ENCODE peak calls at places on chromosomes 13 and 19, in seven cellular contexts. Z, H, L, K, P, E and O are unnamed samples.

GRCh38 chr13:40484981-40485380 is 181.5 kb downstream of the FOXO1 start:
- DNase-seq in Z (no peak), E (no peak), K (no peak), P (no peak), H (no peak), L (no peak), O (no peak)

GRCh38 chr13:46378411-46378810 is 8.6 kb downstream of the RUBCNL start:
- DNase-seq in Z (no peak), H (no peak), P (no peak), E (no peak), L (no peak), K (no peak), O (no peak)

GRCh38 chr13:33184530-33184929 is 101.0 kb downstream of the STARD13 start:
- DNase-seq in L (no peak), Z (no peak), K (no peak), P (no peak), E (no peak), H (no peak), O (no peak)

GRCh38 chr19:5364674-5365073 is 24.1 kb upstream of the PTPRS start:
- DNase-seq in E (no peak), K (no peak), Z (no peak), L (no peak), H (no peak), P (no peak), O (no peak)

GRCh38 chr13:37338721-37339120 is 233.3 kb upstream of the CSNK1A1L start:
- DNase-seq in P (no peak), Z (no peak), L (no peak), E (no peak), K (no peak), H (no peak), O (no peak)

GRCh38 chr19:14400913-14401312 is 18.2 kb downstream of the DDX39A start:
- DNase-seq in Z (no peak), P (no peak), E (no peak), K (no peak), L (no peak), H (no peak), O (no peak)

GRCh38 chr13:41515491-41516139 is 58.3 kb downstream of the RGCC start:
- DNase-seq in L (no peak), H (no peak), Z (no peak), P (no peak), E (no peak), K (no peak), O (no peak)

GRCh38 chr13:33751151-33751550 is 66.8 kb upstream of the RFC3 start:
- DNase-seq in H (peak; percentile 75), P (no peak), K (no peak), Z (no peak), E (no peak), L (no peak), O (no peak)

DNA sequence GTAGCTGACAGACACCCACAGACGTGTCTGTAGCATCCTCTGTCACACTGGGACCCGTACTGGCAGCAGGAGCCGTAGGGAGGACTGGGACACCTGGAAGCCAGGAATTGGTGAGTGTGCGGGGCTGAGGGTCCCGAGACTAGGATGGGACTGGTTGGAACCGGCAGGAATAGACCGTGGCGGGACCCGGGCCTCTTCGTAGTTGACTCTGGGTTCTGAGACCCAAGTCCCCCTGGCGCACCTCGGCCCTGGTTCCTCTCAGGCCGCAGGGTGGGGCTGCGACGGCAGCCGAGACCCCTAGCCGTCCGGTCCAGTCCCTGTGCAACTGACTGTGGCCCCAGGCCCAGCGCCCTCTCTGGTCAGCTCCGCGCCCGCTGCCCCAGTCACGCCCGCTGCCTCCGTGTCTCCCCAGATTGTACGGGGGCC is 64.7 kb downstream of the ZNF823 start:
- DNase-seq in P (no peak), K (no peak), E (no peak), L (no peak), Z (no peak), H (peak; percentile 7), O (no peak)
- H3K4me3 ChIP-seq in P (peak overlapping the region; percentile 43), K (no peak overlapping the region), E (no peak overlapping the region), L (peak overlapping the region; percentile 46), Z (peak overlapping the region; percentile 48), H (peak overlapping the region; percentile 76), O (no peak overlapping the region)

GRCh38 chr13:79341202-79341601 is 64.9 kb downstream of the RBM26 start:
- DNase-seq in E (no peak), Z (no peak), K (no peak), H (no peak), L (no peak), P (no peak), O (no peak)

GRCh38 chr13:79336971-79337370 is 69.1 kb downstream of the RBM26 start:
- DNase-seq in P (no peak), Z (no peak), H (no peak), K (no peak), E (no peak), L (no peak), O (no peak)

GRCh38 chr13:79340490-79340889 is 65.6 kb downstream of the RBM26 start:
- DNase-seq in H (no peak), K (no peak), L (no peak), P (no peak), Z (no peak), E (no peak), O (no peak)

DNA sequence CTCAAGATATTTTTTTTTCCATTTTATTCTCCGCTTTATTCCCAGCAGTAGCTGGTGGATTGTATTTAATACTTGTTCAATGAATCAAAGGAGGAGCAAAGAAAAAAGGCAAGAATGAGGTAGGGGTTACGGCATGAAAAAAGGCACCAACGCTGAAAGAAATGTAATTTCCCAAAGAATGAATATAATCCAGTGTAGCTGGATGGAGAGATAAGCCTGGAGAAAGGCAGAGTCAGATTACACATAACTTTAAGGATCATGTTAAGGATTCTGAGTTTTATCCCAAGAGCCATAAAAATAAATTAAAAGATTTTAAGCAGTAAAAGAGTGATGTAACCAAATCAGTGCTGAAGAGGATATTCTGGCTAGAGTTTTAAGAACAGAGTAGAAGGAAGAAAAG is 67.7 kb downstream of the RBM26 start:
- DNase-seq in E (no peak), L (no peak), H (no peak), P (no peak), Z (no peak), K (no peak), O (no peak)
- H3K36me3 ChIP-seq in E (peaks cover 41% of the 10 kb centered on the region), L (peaks cover 68% of the 10 kb centered on the region), H (peaks cover 82% of the 10 kb centered on the region), P (no peaks in the 10 kb centered on the region), Z (no peaks in the 10 kb centered on the region), K (peaks cover 73% of the 10 kb centered on the region), O (peaks cover 11% of the 10 kb centered on the region)

DNA sequence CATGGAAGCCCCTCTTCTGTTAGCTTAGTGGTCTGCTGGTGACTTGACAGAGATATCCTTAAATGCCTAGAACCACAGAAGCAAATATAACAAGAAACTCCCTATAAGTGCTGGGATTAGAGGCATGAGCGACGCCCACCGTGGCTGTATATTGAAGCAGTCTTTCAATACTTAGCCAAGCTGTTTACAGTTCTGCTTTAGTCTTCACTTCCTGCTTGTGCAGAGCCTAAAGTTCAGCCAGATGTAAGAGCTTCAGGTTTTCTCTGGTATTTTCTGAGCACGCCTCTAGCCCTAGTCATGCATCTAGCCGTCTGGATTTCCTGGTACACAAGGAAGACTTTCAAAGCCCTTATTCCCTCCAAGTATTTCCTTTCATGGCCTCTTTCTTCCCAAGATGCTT is 28.5 kb downstream of the TRPM4 start:
- DNase-seq in L (no peak), H (no peak), Z (no peak), E (no peak), P (no peak), K (no peak), O (no peak)
- H3K4me3 ChIP-seq in L (no peak overlapping the region), H (no peak overlapping the region), Z (no peak overlapping the region), E (no peak overlapping the region), P (no peak overlapping the region), K (no peak overlapping the region), O (no peak overlapping the region)

GRCh38 chr19:39463403-39463802 is 17.2 kb upstream of the TIMM50 start:
- DNase-seq in K (no peak), P (no peak), L (no peak), E (no peak), H (no peak), Z (no peak), O (no peak)
- H3K36me3 ChIP-seq in K (peaks cover 80% of the 10 kb centered on the region), P (no peaks in the 10 kb centered on the region), L (peaks cover 79% of the 10 kb centered on the region), E (peaks cover 67% of the 10 kb centered on the region), H (peaks cover 25% of the 10 kb centered on the region), Z (no peaks in the 10 kb centered on the region), O (peaks cover 72% of the 10 kb centered on the region)

GRCh38 chr19:50419580-50420035 is 870 bp downstream of the SPIB start:
- DNase-seq in L (no peak), E (no peak), K (no peak), Z (peak; percentile 5), H (no peak), P (no peak), O (no peak)

GRCh38 chr19:50419022-50419579 is 363 bp downstream of the SPIB start:
- DNase-seq in K (no peak), H (no peak), P (no peak), Z (no peak), E (no peak), L (no peak), O (no peak)

GRCh38 chr19:50420127-50420526 is 1.4 kb downstream of the SPIB start:
- DNase-seq in H (no peak), E (no peak), Z (no peak), K (no peak), L (no peak), P (no peak), O (no peak)

GRCh38 chr19:50422397-50423278 is 3.9 kb downstream of the SPIB start:
- DNase-seq in L (no peak), H (no peak), E (no peak), Z (no peak), P (no peak), K (no peak), O (no peak)

DNA sequence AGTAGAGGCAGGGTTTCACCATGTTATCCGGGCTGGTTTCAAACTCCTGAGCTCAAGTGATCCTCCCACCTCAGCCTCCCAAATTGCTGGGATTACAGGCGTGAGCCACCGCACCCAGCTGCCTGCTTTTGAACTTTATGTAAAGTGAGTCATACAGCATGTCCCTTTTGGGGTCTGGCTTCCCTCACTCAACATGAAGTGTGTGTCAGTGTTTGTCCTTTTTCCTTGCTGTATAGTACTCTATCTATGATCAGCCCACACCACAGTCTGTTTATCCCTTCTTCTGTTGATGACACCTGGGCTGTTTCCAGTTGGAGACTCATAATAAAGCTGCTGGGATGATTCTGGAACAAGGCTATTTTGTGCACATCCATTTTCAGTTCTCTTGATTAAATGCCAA is 2.1 kb downstream of the SPIB start:
- DNase-seq in L (no peak), K (no peak), E (no peak), P (no peak), Z (no peak), H (no peak), O (no peak)
- H3K4me3 ChIP-seq in L (no peak overlapping the region), K (no peak overlapping the region), E (no peak overlapping the region), P (no peak overlapping the region), Z (no peak overlapping the region), H (no peak overlapping the region), O (no peak overlapping the region)

DNA sequence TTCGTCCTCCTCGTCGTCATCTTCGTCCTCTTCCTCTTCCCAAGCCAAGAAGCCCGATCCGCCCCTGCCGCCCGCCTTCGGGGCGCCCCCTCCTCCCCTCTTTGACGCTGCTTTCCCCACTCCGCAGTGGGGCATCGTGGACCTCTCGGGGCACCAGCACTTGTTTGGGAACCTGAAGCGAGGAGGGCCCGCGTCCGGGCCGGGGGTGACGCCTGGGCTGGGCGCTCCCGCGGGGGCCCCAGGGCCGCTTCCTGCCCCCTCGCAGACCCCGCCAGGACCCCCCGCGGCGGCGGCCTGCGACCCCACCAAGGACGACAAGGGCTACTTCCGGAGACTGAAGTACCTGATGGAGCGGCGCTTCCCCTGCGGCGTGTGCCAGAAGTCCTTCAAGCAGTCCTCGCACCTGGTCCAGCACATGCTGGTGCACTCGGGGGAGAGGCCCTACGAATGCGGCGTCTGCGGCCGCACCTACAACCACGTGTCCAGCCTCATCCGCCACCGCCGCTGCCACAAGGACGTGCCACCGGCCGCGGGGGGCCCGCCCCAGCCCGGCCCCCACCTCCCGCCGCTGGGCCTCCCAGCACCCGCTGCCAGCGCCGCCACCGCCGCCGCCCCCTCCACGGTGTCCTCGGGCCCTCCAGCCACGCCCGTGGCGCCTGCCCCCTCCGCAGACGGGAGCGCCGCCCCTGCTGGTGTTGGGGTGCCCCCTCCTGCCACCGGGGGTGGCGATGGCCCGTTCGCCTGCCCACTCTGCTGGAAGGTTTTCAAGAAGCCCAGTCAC is 8.7 kb downstream of the ZNF865 start:
- DNase-seq in E (no peak), L (no peak), P (no peak), H (no peak), Z (no peak), K (no peak), O (no peak)
- H3K36me3 ChIP-seq in E (no peaks in the 10 kb centered on the region), L (peaks cover 26% of the 10 kb centered on the region), P (no peaks in the 10 kb centered on the region), H (peaks cover 15% of the 10 kb centered on the region), Z (no peaks in the 10 kb centered on the region), K (peaks cover 21% of the 10 kb centered on the region), O (peaks cover 34% of the 10 kb centered on the region)